ENCODE peak calls at places on chromosomes 5 and 9, in eight cellular contexts. One of them, this sample, is unnamed.
A peak's percentile ranks its signal among the peaks of the same experiment; 100 is the strongest.

GRCh38 chr5:133596049-133596448 is 16.3 kb downstream of the FSTL4 start:
- DNase-seq in fibroblast of lung: no peak
- DNase-seq in heart left ventricle: no peak
- DNase-seq in PC-3: no peak
- DNase-seq in transverse colon: no peak
- DNase-seq in SK-N-SH: no peak
- DNase-seq in hepatocyte: no peak
- DNase-seq in prostate gland: no peak
- DNase-seq in this sample: no peak

GRCh38 chr9:77427256-77427927 is 220.7 kb downstream of the GNA14 start:
- DNase-seq in fibroblast of lung: no peak
- DNase-seq in heart left ventricle: no peak
- DNase-seq in PC-3: no peak
- DNase-seq in transverse colon: no peak
- DNase-seq in SK-N-SH: no peak
- DNase-seq in hepatocyte: no peak
- DNase-seq in prostate gland: no peak
- DNase-seq in this sample: peak; percentile 20

GRCh38 chr5:2901511-2901910 is 150.0 kb upstream of the IRX2 start:
- DNase-seq in fibroblast of lung: no peak
- DNase-seq in heart left ventricle: no peak
- DNase-seq in PC-3: no peak
- DNase-seq in transverse colon: no peak
- DNase-seq in SK-N-SH: no peak
- DNase-seq in hepatocyte: no peak
- DNase-seq in prostate gland: no peak
- DNase-seq in this sample: no peak

GRCh38 chr9:136002215-136002614 is 41.0 kb upstream of the UBAC1 start:
- DNase-seq in fibroblast of lung: no peak
- DNase-seq in heart left ventricle: no peak
- DNase-seq in PC-3: no peak
- DNase-seq in transverse colon: no peak
- DNase-seq in SK-N-SH: no peak
- DNase-seq in hepatocyte: no peak
- DNase-seq in prostate gland: no peak
- DNase-seq in this sample: no peak

GRCh38 chr5:107257885-107258520 is 412.7 kb downstream of the EFNA5 start:
- DNase-seq in fibroblast of lung: peak; percentile 25
- DNase-seq in heart left ventricle: no peak
- DNase-seq in PC-3: peak; percentile 83
- DNase-seq in transverse colon: no peak
- DNase-seq in SK-N-SH: no peak
- DNase-seq in hepatocyte: no peak
- DNase-seq in prostate gland: no peak
- DNase-seq in this sample: no peak

GRCh38 chr9:132250324-132251262 is 88.7 kb downstream of the NTNG2 start:
- DNase-seq in fibroblast of lung: no peak
- DNase-seq in heart left ventricle: no peak
- DNase-seq in PC-3: no peak
- DNase-seq in transverse colon: no peak
- DNase-seq in SK-N-SH: no peak
- DNase-seq in hepatocyte: no peak
- DNase-seq in prostate gland: no peak
- DNase-seq in this sample: no peak

GRCh38 chr9:81521892-81522291 is 167.5 kb downstream of the TLE1 start:
- DNase-seq in fibroblast of lung: no peak
- DNase-seq in heart left ventricle: no peak
- DNase-seq in PC-3: peak; percentile 17
- DNase-seq in transverse colon: no peak
- DNase-seq in SK-N-SH: no peak
- DNase-seq in hepatocyte: no peak
- DNase-seq in prostate gland: no peak
- DNase-seq in this sample: no peak

GRCh38 chr9:130189840-130190239 is 17.6 kb downstream of the NCS1 start:
- DNase-seq in fibroblast of lung: peak; percentile 87
- DNase-seq in heart left ventricle: no peak
- DNase-seq in PC-3: no peak
- DNase-seq in transverse colon: no peak
- DNase-seq in SK-N-SH: no peak
- DNase-seq in hepatocyte: no peak
- DNase-seq in prostate gland: no peak
- DNase-seq in this sample: no peak

GRCh38 chr5:17895296-17896058 is 261.2 kb downstream of the TAF11L14 start:
- DNase-seq in fibroblast of lung: no peak
- DNase-seq in heart left ventricle: no peak
- DNase-seq in PC-3: peak; percentile 66
- DNase-seq in transverse colon: no peak
- DNase-seq in SK-N-SH: no peak
- DNase-seq in hepatocyte: no peak
- DNase-seq in prostate gland: no peak
- DNase-seq in this sample: no peak

GRCh38 chr5:6718161-6718681 is 5.0 kb downstream of the TENT4A start:
- DNase-seq in fibroblast of lung: no peak
- DNase-seq in heart left ventricle: no peak
- DNase-seq in PC-3: no peak
- DNase-seq in transverse colon: no peak
- DNase-seq in SK-N-SH: no peak
- DNase-seq in hepatocyte: no peak
- DNase-seq in prostate gland: no peak
- DNase-seq in this sample: no peak

DNA sequence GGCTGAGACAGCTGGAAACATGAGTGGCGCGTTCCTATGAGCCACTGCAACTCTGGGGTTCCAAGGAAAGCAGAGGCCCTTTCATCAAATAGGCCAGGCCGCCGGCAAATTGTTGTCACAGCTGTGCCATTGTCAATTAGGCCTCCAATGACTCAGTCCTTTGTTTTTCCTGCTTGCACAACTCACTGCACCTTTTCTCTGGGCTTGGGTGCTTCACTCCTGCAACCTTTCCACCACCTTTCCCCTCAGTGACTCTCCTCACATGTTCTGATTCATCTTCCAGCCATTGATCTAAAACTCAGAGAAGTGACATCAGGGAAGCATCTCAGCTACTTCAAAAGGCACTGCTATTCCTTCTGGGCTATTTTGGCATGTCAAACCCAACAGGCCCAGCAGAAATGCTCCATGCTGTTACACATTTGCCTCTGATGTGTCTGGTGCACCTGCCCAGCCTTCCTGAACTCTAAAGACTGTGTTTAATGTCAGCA is 653.7 kb downstream of the NR2F1-AS1 start:
- DNase-seq in fibroblast of lung: peak; percentile 55
- DNase-seq in heart left ventricle: peak; percentile 40
- DNase-seq in PC-3: peak; percentile 53
- DNase-seq in transverse colon: no peak
- DNase-seq in SK-N-SH: no peak
- DNase-seq in hepatocyte: peak; percentile 28
- DNase-seq in prostate gland: no peak
- DNase-seq in this sample: no peak
- H3K4me3 ChIP-seq in fibroblast of lung: no peak overlapping the region
- H3K4me3 ChIP-seq in heart left ventricle: no peak overlapping the region
- H3K4me3 ChIP-seq in PC-3: no peak overlapping the region
- H3K4me3 ChIP-seq in transverse colon: no peak overlapping the region
- H3K4me3 ChIP-seq in SK-N-SH: no peak overlapping the region
- H3K4me3 ChIP-seq in hepatocyte: no peak overlapping the region
- H3K4me3 ChIP-seq in prostate gland: no peak overlapping the region
- H3K4me3 ChIP-seq in this sample: no peak overlapping the region

GRCh38 chr5:141420855-141421488 is at the start of gene PCDHGA11:
- DNase-seq in fibroblast of lung: peak; percentile 56
- DNase-seq in heart left ventricle: peak; percentile 64
- DNase-seq in PC-3: no peak
- DNase-seq in transverse colon: no peak
- DNase-seq in SK-N-SH: no peak
- DNase-seq in hepatocyte: peak; percentile 52
- DNase-seq in prostate gland: no peak
- DNase-seq in this sample: no peak

GRCh38 chr5:141419074-141419880 is 1.6 kb upstream of the PCDHGA11 start:
- DNase-seq in fibroblast of lung: no peak
- DNase-seq in heart left ventricle: peak; percentile 64
- DNase-seq in PC-3: no peak
- DNase-seq in transverse colon: no peak
- DNase-seq in SK-N-SH: no peak
- DNase-seq in hepatocyte: no peak
- DNase-seq in prostate gland: no peak
- DNase-seq in this sample: no peak

GRCh38 chr5:141427783-141428426 is 2.4 kb upstream of the PCDHGA12 start:
- DNase-seq in fibroblast of lung: no peak
- DNase-seq in heart left ventricle: peak; percentile 53
- DNase-seq in PC-3: no peak
- DNase-seq in transverse colon: no peak
- DNase-seq in SK-N-SH: no peak
- DNase-seq in hepatocyte: no peak
- DNase-seq in prostate gland: no peak
- DNase-seq in this sample: no peak

GRCh38 chr5:141421489-141421855 is 621 bp downstream of the PCDHGA11 start:
- DNase-seq in fibroblast of lung: no peak
- DNase-seq in heart left ventricle: no peak
- DNase-seq in PC-3: no peak
- DNase-seq in transverse colon: no peak
- DNase-seq in SK-N-SH: no peak
- DNase-seq in hepatocyte: no peak
- DNase-seq in prostate gland: no peak
- DNase-seq in this sample: no peak

DNA sequence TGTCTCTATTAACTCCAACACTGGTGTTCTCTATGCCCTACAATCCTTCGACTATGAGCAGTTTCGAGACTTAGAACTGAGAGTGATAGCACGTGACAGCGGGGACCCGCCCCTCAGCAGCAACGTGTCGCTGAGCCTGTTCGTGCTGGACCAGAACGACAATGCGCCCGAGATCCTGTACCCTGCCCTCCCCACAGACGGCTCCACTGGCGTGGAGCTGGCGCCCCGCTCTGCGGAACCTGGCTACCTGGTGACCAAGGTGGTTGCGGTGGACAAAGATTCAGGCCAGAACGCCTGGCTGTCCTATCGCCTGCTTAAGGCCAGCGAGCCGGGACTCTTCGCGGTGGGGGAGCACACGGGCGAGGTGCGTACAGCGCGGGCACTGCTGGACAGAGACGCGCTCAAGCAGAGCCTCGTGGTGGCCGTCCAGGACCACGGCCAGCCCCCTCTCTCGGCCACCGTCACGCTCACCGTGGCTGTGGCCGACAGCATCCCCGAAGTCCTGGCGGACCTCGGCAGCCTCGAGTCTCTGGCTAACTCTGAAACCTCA is 2.0 kb downstream of the PCDHGA11 start:
- DNase-seq in fibroblast of lung: no peak
- DNase-seq in heart left ventricle: no peak
- DNase-seq in PC-3: no peak
- DNase-seq in transverse colon: no peak
- DNase-seq in SK-N-SH: no peak
- DNase-seq in hepatocyte: no peak
- DNase-seq in prostate gland: no peak
- DNase-seq in this sample: no peak
- H3K9me3 ChIP-seq in fibroblast of lung: peaks cover 17% of the 10 kb centered on the region
- H3K9me3 ChIP-seq in heart left ventricle: peaks cover 80% of the 10 kb centered on the region
- H3K9me3 ChIP-seq in PC-3: no peaks in the 10 kb centered on the region
- H3K9me3 ChIP-seq in transverse colon: peaks cover 85% of the 10 kb centered on the region
- H3K9me3 ChIP-seq in SK-N-SH: peaks cover 23% of the 10 kb centered on the region
- H3K9me3 ChIP-seq in hepatocyte: peaks cover 90% of the 10 kb centered on the region
- H3K9me3 ChIP-seq in prostate gland: peaks cover 5% of the 10 kb centered on the region
- H3K9me3 ChIP-seq in this sample: peaks cover 22% of the 10 kb centered on the region

GRCh38 chr5:33937700-33938506 is 1.7 kb downstream of the RXFP3 start:
- DNase-seq in fibroblast of lung: no peak
- DNase-seq in heart left ventricle: peak; percentile 48
- DNase-seq in PC-3: no peak
- DNase-seq in transverse colon: no peak
- DNase-seq in SK-N-SH: no peak
- DNase-seq in hepatocyte: no peak
- DNase-seq in prostate gland: no peak
- DNase-seq in this sample: no peak

GRCh38 chr5:33933723-33934544 is 2.3 kb upstream of the RXFP3 start:
- DNase-seq in fibroblast of lung: peak; percentile 56
- DNase-seq in heart left ventricle: no peak
- DNase-seq in PC-3: peak; percentile 82
- DNase-seq in transverse colon: no peak
- DNase-seq in SK-N-SH: no peak
- DNase-seq in hepatocyte: no peak
- DNase-seq in prostate gland: no peak
- DNase-seq in this sample: no peak

GRCh38 chr5:33936381-33937016 is at the start of gene RXFP3:
- DNase-seq in fibroblast of lung: peak; percentile 52
- DNase-seq in heart left ventricle: peak; percentile 62
- DNase-seq in PC-3: no peak
- DNase-seq in transverse colon: no peak
- DNase-seq in SK-N-SH: peak; percentile 50
- DNase-seq in hepatocyte: peak; percentile 14
- DNase-seq in prostate gland: no peak
- DNase-seq in this sample: no peak

GRCh38 chr5:33937017-33937699 is 972 bp downstream of the RXFP3 start:
- DNase-seq in fibroblast of lung: no peak
- DNase-seq in heart left ventricle: peak; percentile 35
- DNase-seq in PC-3: no peak
- DNase-seq in transverse colon: no peak
- DNase-seq in SK-N-SH: peak; percentile 46
- DNase-seq in hepatocyte: no peak
- DNase-seq in prostate gland: no peak
- DNase-seq in this sample: no peak

GRCh38 chr5:33936004-33936380 is 194 bp upstream of the RXFP3 start:
- DNase-seq in fibroblast of lung: peak; percentile 69
- DNase-seq in heart left ventricle: peak; percentile 82
- DNase-seq in PC-3: peak; percentile 46
- DNase-seq in transverse colon: peak; percentile 15
- DNase-seq in SK-N-SH: peak; percentile 67
- DNase-seq in hepatocyte: peak; percentile 86
- DNase-seq in prostate gland: peak; percentile 21
- DNase-seq in this sample: peak; percentile 2
- H3K4me3 ChIP-seq in fibroblast of lung: peak overlapping the region; percentile 47
- H3K4me3 ChIP-seq in heart left ventricle: peak overlapping the region; percentile 36
- H3K4me3 ChIP-seq in PC-3: no peak overlapping the region
- H3K4me3 ChIP-seq in transverse colon: peak overlapping the region; percentile 35
- H3K4me3 ChIP-seq in SK-N-SH: peak overlapping the region; percentile 60
- H3K4me3 ChIP-seq in hepatocyte: no peak overlapping the region
- H3K4me3 ChIP-seq in prostate gland: peak overlapping the region; percentile 2
- H3K4me3 ChIP-seq in this sample: no peak overlapping the region

DNA sequence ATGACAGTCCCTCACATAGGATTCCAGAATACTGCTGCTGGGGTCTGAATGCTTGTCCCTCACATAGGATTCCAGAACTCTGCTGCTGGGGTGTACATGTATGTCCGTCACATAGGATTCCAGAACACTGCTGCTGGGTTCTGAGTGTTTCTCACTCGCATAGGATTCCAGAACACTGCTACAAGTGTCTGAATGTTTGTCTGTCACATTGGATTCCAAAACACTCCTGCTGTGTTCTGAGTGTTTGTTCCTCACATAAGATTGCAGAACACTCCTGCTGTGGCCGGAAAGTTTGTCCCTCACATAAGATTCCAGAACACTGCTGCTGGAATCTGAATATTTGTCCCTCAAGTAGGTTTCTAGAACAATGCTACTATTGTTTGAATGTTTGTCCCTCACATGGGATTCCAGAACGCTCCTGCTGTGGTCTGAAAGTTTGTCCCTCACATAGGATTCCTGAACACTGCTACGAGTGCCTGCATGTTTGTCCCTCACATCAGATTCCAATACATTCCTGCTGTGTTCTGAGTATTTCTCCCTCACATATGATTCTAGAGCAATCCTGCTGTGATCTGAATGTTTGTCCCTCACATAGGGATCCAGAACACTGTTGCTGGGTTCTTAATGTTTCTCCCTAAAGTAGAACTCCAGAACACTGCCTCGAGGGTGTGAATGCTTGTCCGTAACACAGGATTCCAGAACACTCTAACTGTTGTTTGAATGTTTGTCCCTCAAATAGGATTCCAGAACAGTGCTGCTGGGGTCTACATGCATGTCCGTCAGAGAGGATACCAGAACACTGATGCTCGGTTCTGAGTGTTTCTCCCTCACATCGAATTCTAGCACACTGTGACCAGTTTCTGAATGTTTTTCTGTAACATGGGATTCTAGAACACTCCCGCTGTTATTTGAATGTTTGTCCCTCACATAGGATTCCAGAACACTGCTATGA is 200.4 kb downstream of the FOXD4L6 start:
- DNase-seq in fibroblast of lung: no peak
- DNase-seq in heart left ventricle: no peak
- DNase-seq in PC-3: no peak
- DNase-seq in transverse colon: no peak
- DNase-seq in SK-N-SH: no peak
- DNase-seq in hepatocyte: no peak
- DNase-seq in prostate gland: no peak
- DNase-seq in this sample: no peak
- H3K9me3 ChIP-seq in fibroblast of lung: no peaks in the 10 kb centered on the region
- H3K9me3 ChIP-seq in heart left ventricle: peaks cover 87% of the 10 kb centered on the region
- H3K9me3 ChIP-seq in PC-3: no peaks in the 10 kb centered on the region
- H3K9me3 ChIP-seq in transverse colon: peaks cover 37% of the 10 kb centered on the region
- H3K9me3 ChIP-seq in SK-N-SH: no peaks in the 10 kb centered on the region
- H3K9me3 ChIP-seq in hepatocyte: peaks cover 51% of the 10 kb centered on the region
- H3K9me3 ChIP-seq in prostate gland: peaks cover 12% of the 10 kb centered on the region
- H3K9me3 ChIP-seq in this sample: peaks cover 5% of the 10 kb centered on the region

This sample was measured in small intestine.